ENCODE peak calls at places on chromosomes 3 and 15, in six cellular contexts. C, T, X, V, G and A are unnamed samples.

GRCh38 chr3:14235896-14236295 is 57.3 kb downstream of the LSM3 start:
- DNase-seq in C (peak; percentile 14), T (no peak), X (no peak), V (no peak), G (peak; percentile 77), A (peak; percentile 85)

GRCh38 chr15:85164841-85165466 is 183.3 kb downstream of the PDE8A start:
- DNase-seq in C (no peak), T (no peak), X (no peak), V (peak; percentile 56), G (no peak), A (no peak)

GRCh38 chr3:169173231-169173630 is 490.3 kb downstream of the MECOM start:
- DNase-seq in C (no peak), T (no peak), X (no peak), V (peak; percentile 18), G (no peak), A (no peak)

GRCh38 chr3:168117059-168117458 is 21.3 kb upstream of the GOLIM4 start:
- DNase-seq in C (no peak), T (peak; percentile 77), X (no peak), V (no peak), G (peak; percentile 24), A (no peak)

GRCh38 chr3:132837615-132838014 is 115.4 kb upstream of the NPHP3 start:
- DNase-seq in C (no peak), T (no peak), X (no peak), V (peak; percentile 10), G (no peak), A (no peak)

GRCh38 chr3:38613426-38613825 is 36.1 kb downstream of the SCN5A start:
- DNase-seq in C (no peak), T (no peak), X (no peak), V (no peak), G (no peak), A (no peak)

GRCh38 chr3:45965281-45966052 is 22.2 kb downstream of the CXCR6 start:
- DNase-seq in C (no peak), T (no peak), X (no peak), V (no peak), G (no peak), A (no peak)

GRCh38 chr15:40249477-40250303 is 10.8 kb downstream of the PAK6 start:
- DNase-seq in C (no peak), T (peak; percentile 32), X (no peak), V (no peak), G (no peak), A (peak; percentile 28)

GRCh38 chr3:42314411-42314810 is 48.4 kb upstream of the CCK start:
- DNase-seq in C (no peak), T (no peak), X (no peak), V (peak; percentile 58), G (no peak), A (no peak)

GRCh38 chr3:159773706-159774105 is 214.9 kb upstream of the IL12A start:
- DNase-seq in C (no peak), T (no peak), X (no peak), V (no peak), G (no peak), A (no peak)

GRCh38 chr3:61954097-61954528 is 392.7 kb downstream of the PTPRG start:
- DNase-seq in C (no peak), T (peak; percentile 80), X (no peak), V (peak; percentile 40), G (no peak), A (no peak)

GRCh38 chr3:40780341-40780800 is 255.6 kb downstream of the ZNF621 start:
- DNase-seq in C (peak; percentile 75), T (peak; percentile 62), X (peak; percentile 51), V (peak; percentile 52), G (peak; percentile 80), A (peak; percentile 87)

GRCh38 chr3:188578579-188579363 is 424.8 kb downstream of the LPP start:
- DNase-seq in C (peak; percentile 68), T (peak; percentile 82), X (no peak), V (no peak), G (peak; percentile 71), A (peak; percentile 74)

GRCh38 chr3:139537325-139537724 is 2.2 kb downstream of the RBP1 start:
- DNase-seq in C (no peak), T (peak; percentile 56), X (no peak), V (no peak), G (no peak), A (no peak)

GRCh38 chr15:49428392-49429095 is 5.5 kb downstream of the FGF7 start:
- DNase-seq in C (no peak), T (peak; percentile 65), X (no peak), V (no peak), G (peak; percentile 49), A (peak; percentile 61)

GRCh38 chr3:144294659-144295538 is 323.3 kb downstream of the DIPK2A start:
- DNase-seq in C (no peak), T (no peak), X (no peak), V (no peak), G (no peak), A (no peak)

GRCh38 chr3:170726976-170727661 is 141.2 kb upstream of the SLC7A14 start:
- DNase-seq in C (no peak), T (peak; percentile 95), X (no peak), V (no peak), G (no peak), A (no peak)

GRCh38 chr3:150736903-150737832 is 25.8 kb downstream of the SIAH2 start:
- DNase-seq in C (no peak), T (no peak), X (no peak), V (no peak), G (no peak), A (no peak)